ENCODE peak calls at places on chromosome 18, in four cellular contexts. A is IMR-90, F is HepG2, E is K562. J is an unnamed sample.

GRCh38 chr18:42620585-42620984 is 494.9 kb downstream of the RIT2 start:
- DNase-seq in F (no peak), E (no peak), A (no peak), J (no peak)

GRCh38 chr18:75341267-75341666 is 86.2 kb downstream of the SMIM21 start:
- DNase-seq in A (no peak), F (no peak), E (no peak), J (no peak)

GRCh38 chr18:55084546-55084945 is 125.3 kb upstream of the CCDC68 start:
- DNase-seq in E (no peak), F (no peak), A (no peak), J (no peak)

GRCh38 chr18:67402543-67402942 is 114.0 kb downstream of the DSEL start:
- DNase-seq in F (no peak), A (peak), E (no peak), J (no peak)

GRCh38 chr18:75139226-75139911 is 69.6 kb downstream of the PTGR3 start:
- DNase-seq in E (no peak), F (no peak), A (no peak), J (no peak)

GRCh38 chr18:73827801-73828200 is 319.8 kb downstream of the FBXO15 start:
- DNase-seq in E (no peak), A (peak), F (no peak), J (no peak)

GRCh38 chr18:36572135-36572856 is 256.5 kb downstream of the TPGS2 start:
- DNase-seq in F (peak), A (peak), E (peak), J (peak)

GRCh38 chr18:56298935-56299334 is 339.5 kb downstream of the TXNL1 start:
- DNase-seq in A (peak), E (peak), F (no peak), J (no peak)

GRCh38 chr18:56382541-56382940 is 255.9 kb downstream of the TXNL1 start:
- DNase-seq in E (no peak), A (no peak), F (no peak), J (no peak)

GRCh38 chr18:23058746-23059440 is 76.4 kb upstream of the CABLES1 start:
- DNase-seq in F (no peak), E (no peak), A (peak), J (no peak)

GRCh38 chr18:14965553-14965952 is 217.6 kb downstream of the ANKRD30B start:
- DNase-seq in E (no peak), F (no peak), A (no peak), J (no peak)

GRCh38 chr18:22168360-22168921 is 948 bp upstream of the GATA6 start:
- DNase-seq in A (no peak), F (peak), E (peak), J (no peak)

GRCh38 chr18:62436636-62437519 is 85.9 kb upstream of the ZCCHC2 start:
- DNase-seq in F (no peak), E (no peak), A (peak), J (no peak)

GRCh38 chr18:49563130-49563540 is 1.3 kb downstream of the LIPG start:
- DNase-seq in A (no peak), E (no peak), F (no peak), J (no peak)

GRCh38 chr18:62037989-62038778 is 145.4 kb upstream of the RNF152 start:
- DNase-seq in F (no peak), E (no peak), A (peak), J (no peak)

GRCh38 chr18:34913837-34914755 is 127.1 kb upstream of the MAPRE2 start:
- DNase-seq in A (peak), E (no peak), F (peak), J (no peak)

GRCh38 chr18:25310045-25310444 is 41.9 kb downstream of the ZNF521 start:
- DNase-seq in F (no peak), E (peak), A (peak), J (no peak)

GRCh38 chr18:44290366-44290855 is 390.3 kb upstream of the SETBP1 start:
- DNase-seq in A (no peak), E (no peak), F (no peak), J (no peak)

GRCh38 chr18:71471963-71472725 is 1072.0 kb downstream of the CBLN2 start:
- DNase-seq in A (no peak), E (no peak), F (peak), J (no peak)

GRCh38 chr18:5393779-5394178 is 98.3 kb upstream of the ZBTB14 start:
- DNase-seq in F (no peak), E (no peak), A (peak), J (no peak)

GRCh38 chr18:66513996-66514395 is 89.9 kb downstream of the CDH19 start:
- DNase-seq in E (no peak), A (no peak), F (no peak), J (no peak)

GRCh38 chr18:35407871-35408481 is 30.8 kb upstream of the ZNF396 start:
- DNase-seq in F (peak), E (peak), A (peak), J (no peak)

GRCh38 chr18:23645561-23645960 is 17.1 kb downstream of the ANKRD29 start:
- DNase-seq in E (no peak), F (no peak), A (no peak), J (no peak)

GRCh38 chr18:7617738-7618422 is 50.8 kb downstream of the PTPRM start:
- DNase-seq in A (peak), F (no peak), E (no peak), J (no peak)

GRCh38 chr18:9796933-9797549 is 88.7 kb upstream of the TXNDC2 start:
- DNase-seq in E (no peak), F (no peak), A (no peak), J (no peak)

GRCh38 chr18:25109484-25109883 is 242.5 kb downstream of the ZNF521 start:
- DNase-seq in A (peak), E (no peak), F (no peak), J (no peak)

GRCh38 chr18:77063256-77063655 is 69.3 kb downstream of the MBP start:
- DNase-seq in F (no peak), A (peak), E (no peak), J (peak)

GRCh38 chr18:76673281-76674005 is 148.9 kb upstream of the ZNF236 start:
- DNase-seq in F (no peak), A (no peak), E (no peak), J (no peak)

GRCh38 chr18:35155403-35156117 is 85.3 kb upstream of the ZNF397 start:
- DNase-seq in E (no peak), F (peak), A (peak), J (no peak)

GRCh38 chr18:57435851-57436192 is 648 bp downstream of the ONECUT2 start:
- DNase-seq in E (no peak), A (no peak), F (no peak), J (no peak)

GRCh38 chr18:22417496-22418188 is at the start of gene CTAGE1:
- DNase-seq in A (peak), E (no peak), F (no peak), J (no peak)

GRCh38 chr18:68181956-68182355 is 533.0 kb downstream of the TMX3 start:
- DNase-seq in F (no peak), E (no peak), A (peak), J (no peak)

GRCh38 chr18:60019463-60019840 is 119.7 kb downstream of the PMAIP1 start:
- DNase-seq in F (no peak), A (peak), E (no peak), J (no peak)

GRCh38 chr18:54532222-54532621 is 58.8 kb upstream of the DYNAP start:
- DNase-seq in F (no peak), E (no peak), A (no peak), J (no peak)

GRCh38 chr18:77039196-77040140 is 93.1 kb downstream of the MBP start:
- DNase-seq in E (no peak), A (no peak), F (no peak), J (no peak)

GRCh38 chr18:48106976-48107781 is 176.7 kb upstream of the SMAD2 start:
- DNase-seq in F (no peak), E (no peak), A (no peak), J (no peak)
- TF ChIP-seq SMC3 in F (no peak), E (no peak), A (no peak), J (no peak)

GRCh38 chr18:58865009-58865345 is 300 bp downstream of the ZNF532 start:
- DNase-seq in A (no peak), F (no peak), E (no peak), J (no peak)

GRCh38 chr18:58866261-58867232 is 1.9 kb downstream of the ZNF532 start:
- DNase-seq in A (no peak), E (no peak), F (no peak), J (no peak)

GRCh38 chr18:58867281-58867961 is 2.7 kb downstream of the ZNF532 start:
- DNase-seq in A (no peak), E (no peak), F (no peak), J (no peak)

GRCh38 chr18:58863539-58864145 is 1.0 kb upstream of the ZNF532 start:
- DNase-seq in E (no peak), F (no peak), A (peak), J (no peak)

DNA sequence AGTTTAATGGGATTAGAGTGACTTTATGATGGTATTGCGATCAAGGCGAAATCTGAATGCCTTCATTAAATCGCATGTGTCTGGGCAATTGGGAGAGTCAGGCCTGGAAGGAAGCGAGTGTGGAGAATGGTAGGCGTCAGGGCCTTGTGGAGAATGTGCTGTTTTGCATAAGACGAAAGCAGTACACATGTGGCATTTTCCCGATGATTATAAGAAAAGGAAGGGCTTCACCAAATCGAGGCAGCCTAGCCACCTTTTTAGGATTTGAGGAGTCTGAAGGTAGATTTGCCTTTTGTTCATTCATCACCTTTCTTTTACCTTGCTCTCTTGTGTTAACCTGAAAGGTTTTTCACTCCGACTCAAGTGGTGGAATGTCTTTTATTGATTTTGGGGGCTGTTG is 1.0 kb downstream of the ZNF532 start:
- DNase-seq in F (no peak), A (no peak), E (no peak), J (no peak)
- TF ChIP-seq MXI1 in F (no peak), A (no peak), E (no peak), J (no peak)

DNA sequence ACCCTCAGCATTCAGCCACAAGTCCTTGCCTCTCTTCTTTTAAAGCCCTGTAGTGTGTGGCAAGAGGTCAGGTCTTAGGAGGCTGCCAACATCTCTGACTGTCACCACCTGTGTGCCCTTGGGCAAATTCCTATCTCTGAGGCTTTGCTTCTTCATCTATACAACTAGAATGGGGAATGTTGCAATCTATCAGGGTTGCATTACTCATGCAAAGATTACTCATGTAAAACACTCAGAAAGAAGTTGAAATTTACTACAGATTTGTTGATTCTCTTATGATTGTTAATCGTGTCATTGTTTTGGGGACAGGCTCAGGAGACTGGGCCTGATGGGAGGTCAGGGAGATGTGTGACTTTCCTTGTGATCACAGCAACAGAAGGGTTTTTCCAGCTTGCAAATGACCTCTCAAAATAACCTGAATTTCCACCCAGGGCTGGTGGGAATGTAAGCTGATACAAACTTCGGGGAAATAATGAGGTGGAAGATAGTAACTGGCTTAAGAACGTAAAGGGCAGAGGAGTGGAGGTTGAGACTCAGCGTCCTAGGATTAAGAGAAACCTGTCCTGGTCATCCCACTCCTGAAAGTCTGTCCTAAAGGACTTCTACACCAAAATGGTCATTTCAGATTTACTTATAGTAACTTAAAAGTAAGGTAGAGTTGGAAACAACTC is 32.0 kb upstream of the SIGLEC15 start:
- DNase-seq in A (peak), F (no peak), E (no peak), J (no peak)
- TF ChIP-seq BHLHE40 in A (no peak), F (no peak), E (no peak), J (no peak)

GRCh38 chr18:28411806-28412205 is 234.9 kb upstream of the CDH2 start:
- DNase-seq in F (no peak), E (no peak), A (no peak), J (no peak)
- TF ChIP-seq SMC3 in F (no peak), E (no peak), A (no peak), J (no peak)

GRCh38 chr18:686339-687111 is 25.9 kb downstream of the ENOSF1 start:
- DNase-seq in F (no peak), E (no peak), A (peak), J (no peak)
- TF ChIP-seq MXI1 in F (no peak), E (no peak), A (no peak), J (no peak)

DNA sequence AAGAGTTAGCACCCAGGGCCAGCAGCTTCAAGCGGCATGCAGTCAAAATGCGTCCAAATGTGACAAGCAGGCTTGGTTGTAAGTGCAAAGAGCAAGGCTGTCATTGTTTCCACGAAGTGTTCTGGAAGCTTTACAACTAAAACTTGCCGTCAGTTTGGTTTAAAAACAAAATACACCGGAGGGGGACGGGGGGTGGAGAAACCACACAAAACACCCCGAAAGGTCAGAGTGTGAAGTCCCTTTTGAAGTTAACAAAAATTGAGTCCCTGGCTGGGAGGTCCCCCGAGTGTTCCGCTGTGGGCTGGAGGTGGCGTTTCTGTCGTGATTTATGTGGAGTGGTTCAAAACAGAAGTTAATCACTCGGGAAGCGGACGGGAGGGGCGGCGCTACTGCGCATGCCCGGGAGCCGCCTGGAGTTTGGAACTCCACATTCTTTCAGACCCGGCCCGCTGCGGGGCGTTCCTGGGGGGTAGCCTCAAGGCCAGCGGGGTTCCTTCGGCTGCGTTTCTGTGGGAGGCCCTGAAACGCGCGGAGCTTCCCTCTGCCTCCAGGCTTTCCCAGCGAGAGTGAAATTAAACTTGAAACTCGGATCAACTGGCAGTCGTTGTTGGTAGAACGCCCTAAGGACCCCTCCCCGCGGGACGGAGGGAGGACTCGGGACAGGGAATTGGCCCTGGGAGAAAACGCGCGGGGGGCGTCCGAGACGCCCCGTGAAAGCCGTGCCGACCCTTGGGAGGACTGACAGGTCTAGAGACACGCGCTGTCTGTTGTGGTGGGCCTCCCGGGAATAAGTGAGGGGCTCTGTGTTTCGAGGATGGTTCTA is 1.4 kb downstream of the TGIF1 start:
- DNase-seq in E (peak), A (peak), F (peak), J (no peak)
- TF ChIP-seq BHLHE40 in E (no peak), A (no peak), F (no peak), J (peak)

GRCh38 chr18:32437080-32437834 is 33.4 kb downstream of the GAREM1 start:
- DNase-seq in A (no peak), E (no peak), F (no peak), J (no peak)

GRCh38 chr18:32439241-32439640 is 31.4 kb downstream of the GAREM1 start:
- DNase-seq in F (no peak), E (no peak), A (no peak), J (no peak)

GRCh38 chr18:32439802-32440201 is 30.9 kb downstream of the GAREM1 start:
- DNase-seq in F (no peak), E (no peak), A (no peak), J (no peak)

GRCh38 chr18:32438173-32438572 is 32.5 kb downstream of the GAREM1 start:
- DNase-seq in E (no peak), A (no peak), F (no peak), J (no peak)

DNA sequence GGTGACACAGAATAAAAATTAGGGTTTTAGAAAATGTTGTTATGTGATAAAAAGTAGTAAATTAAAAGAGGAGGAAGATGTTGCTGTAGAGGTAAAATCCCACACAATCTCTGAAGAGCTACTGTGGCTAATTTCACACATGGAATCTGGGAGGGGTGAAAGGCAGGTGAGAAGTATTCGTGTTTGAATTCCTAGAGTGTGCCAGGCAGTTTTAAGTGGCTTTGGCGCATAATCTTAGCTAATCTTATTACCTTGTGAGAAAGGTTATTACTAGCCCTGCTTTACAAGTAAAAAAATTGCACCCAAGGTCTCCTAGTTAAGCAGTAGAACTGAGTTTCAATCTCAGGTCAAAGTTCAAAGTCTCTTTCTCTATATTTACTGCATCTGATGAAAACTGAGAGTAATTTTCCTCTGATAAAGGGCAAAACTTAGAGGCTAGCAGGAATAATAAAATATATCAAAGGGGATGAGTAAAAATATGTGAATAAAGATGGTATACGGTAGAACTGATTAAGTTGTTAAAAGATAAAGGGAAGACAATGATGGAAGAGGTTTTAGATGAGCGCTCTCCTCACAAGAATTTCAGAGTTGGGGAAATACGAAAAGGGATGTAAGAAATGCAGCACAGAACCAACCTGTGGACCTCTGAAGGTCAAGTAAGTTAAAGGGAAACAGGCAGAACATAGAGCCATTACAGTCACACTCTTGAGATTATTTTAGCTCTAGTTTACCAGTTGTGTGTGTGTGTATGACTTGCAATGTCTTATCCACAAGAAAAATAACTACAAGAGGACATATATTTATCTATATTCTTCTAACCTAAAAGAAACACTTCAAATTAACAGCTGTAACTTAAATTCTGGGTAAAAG is 34.8 kb downstream of the GAREM1 start:
- DNase-seq in A (no peak), E (no peak), F (no peak), J (no peak)
- TF ChIP-seq SMC3 in A (no peak), E (no peak), F (no peak), J (no peak)